ENCODE peak calls at places on chromosomes 11 and 22, in eight cellular contexts. O, Z, U, I, X, E, V and S are unnamed samples.
A peak's percentile ranks its signal among the peaks of the same experiment; 100 is the strongest.

GRCh38 chr11:115462004-115462541 is 42.1 kb downstream of the CADM1 start:
- DNase-seq in X (no peak), O (no peak), U (no peak), I (no peak), V (no peak), Z (no peak), E (no peak), S (no peak)

GRCh38 chr22:36773935-36774334 is 2.0 kb downstream of the IFT27 start:
- DNase-seq in V (peak; percentile 25), O (peak; percentile 49), U (no peak), E (peak; percentile 58), X (peak; percentile 25), Z (no peak), I (no peak), S (peak; percentile 48)

GRCh38 chr11:12361650-12362049 is 15.7 kb upstream of the PARVA start:
- DNase-seq in V (no peak), U (no peak), I (no peak), Z (no peak), E (no peak), O (no peak), X (no peak), S (no peak)

GRCh38 chr11:111194789-111195188 is 50.7 kb upstream of the POU2AF2 start:
- DNase-seq in U (no peak), O (no peak), Z (no peak), X (no peak), V (no peak), E (no peak), I (no peak), S (no peak)

GRCh38 chr11:65448074-65448417 is 25.4 kb downstream of the NEAT1 start:
- DNase-seq in I (no peak), X (no peak), U (no peak), V (no peak), O (no peak), Z (no peak), E (no peak), S (no peak)

GRCh38 chr11:15769203-15769602 is 587.1 kb downstream of the SOX6 start:
- DNase-seq in E (no peak), X (no peak), O (no peak), V (no peak), Z (peak; percentile 42), I (no peak), U (no peak), S (no peak)

GRCh38 chr11:118054712-118055640 is 21.9 kb upstream of the TMPRSS4 start:
- DNase-seq in X (no peak), E (no peak), V (no peak), U (no peak), O (no peak), Z (peak; percentile 35), I (no peak), S (no peak)

GRCh38 chr11:69567951-69568808 is 72.8 kb upstream of the CCND1 start:
- DNase-seq in U (no peak), X (no peak), Z (peak; percentile 21), E (peak; percentile 17), V (no peak), O (peak; percentile 61), I (no peak), S (no peak)

GRCh38 chr11:57095417-57095816 is 86.3 kb upstream of the LRRC55 start:
- DNase-seq in E (no peak), Z (no peak), X (no peak), V (no peak), O (no peak), U (no peak), I (no peak), S (no peak)

GRCh38 chr11:18526130-18526520 is 617 bp downstream of the TSG101 start:
- DNase-seq in Z (no peak), V (no peak), O (no peak), X (no peak), E (no peak), U (no peak), I (no peak), S (no peak)

GRCh38 chr11:30586251-30587144 is at the start of gene MPPED2:
- DNase-seq in E (no peak), O (peak; percentile 45), Z (peak; percentile 70), V (peak; percentile 8), I (no peak), X (peak; percentile 15), U (peak; percentile 24), S (no peak)

GRCh38 chr11:2804189-2804588 is 81.4 kb downstream of the CDKN1C start:
- DNase-seq in U (no peak), V (no peak), O (no peak), E (no peak), Z (peak; percentile 29), X (no peak), I (no peak), S (no peak)

GRCh38 chr11:74725701-74726100 is 5.5 kb downstream of the CHRDL2 start:
- DNase-seq in U (no peak), I (no peak), V (no peak), X (no peak), O (no peak), E (peak; percentile 59), Z (no peak), S (no peak)

GRCh38 chr11:47003180-47003877 is 66.8 kb downstream of the CSTPP1 start:
- DNase-seq in U (peak; percentile 6), E (no peak), O (no peak), Z (no peak), V (peak; percentile 40), I (no peak), X (no peak), S (peak; percentile 71)

GRCh38 chr22:29765905-29766631 is 739 bp downstream of the ZMAT5 start:
- DNase-seq in O (peak; percentile 32), I (no peak), V (peak; percentile 49), X (no peak), U (no peak), Z (peak; percentile 40), E (no peak), S (no peak)

GRCh38 chr11:96842731-96843130 is 452.9 kb downstream of the JRKL start:
- DNase-seq in E (no peak), V (no peak), X (no peak), Z (no peak), O (no peak), U (no peak), I (no peak), S (no peak)

GRCh38 chr11:93570759-93571413 is 27.7 kb upstream of the SMCO4 start:
- DNase-seq in O (peak; percentile 60), X (no peak), V (no peak), I (peak; percentile 24), E (peak; percentile 74), Z (no peak), U (no peak), S (no peak)

GRCh38 chr11:1167256-1167655 is 9.5 kb downstream of the MUC5AC start:
- DNase-seq in I (no peak), Z (no peak), V (no peak), O (no peak), E (no peak), U (no peak), X (no peak), S (no peak)

GRCh38 chr11:102010776-102011500 is 36.3 kb upstream of the CFAP300 start:
- DNase-seq in E (peak; percentile 89), U (no peak), V (no peak), Z (peak; percentile 69), I (peak; percentile 36), X (no peak), O (peak; percentile 95), S (no peak)

GRCh38 chr11:134014502-134014901 is 54.4 kb upstream of the JAM3 start:
- DNase-seq in Z (no peak), E (no peak), I (no peak), U (no peak), X (peak; percentile 85), V (no peak), O (no peak), S (no peak)

GRCh38 chr11:23769214-23769613 is 727.6 kb upstream of the LUZP2 start:
- DNase-seq in X (no peak), I (no peak), U (no peak), O (no peak), V (no peak), Z (no peak), E (no peak), S (no peak)